ENCODE peak calls at places on chromosomes 12 and 14, in four cellular contexts. One of them, this sample, is unnamed.

GRCh38 chr12:53345486-53346195 is 9.5 kb upstream of the SP7 start:
- DNase-seq in HL-60: no peak
- DNase-seq in K562: no peak
- DNase-seq in GM12878: no peak
- DNase-seq in this sample: no peak

GRCh38 chr14:68191567-68192321 is 372.2 kb downstream of the RAD51B start:
- DNase-seq in K562: no peak
- DNase-seq in HL-60: no peak
- DNase-seq in GM12878: no peak
- DNase-seq in this sample: no peak

GRCh38 chr14:22664261-22664660 is 20.1 kb upstream of the OR6J1 start:
- DNase-seq in K562: no peak
- DNase-seq in HL-60: no peak
- DNase-seq in GM12878: no peak
- DNase-seq in this sample: no peak

GRCh38 chr12:105954891-105955607 is 183.7 kb downstream of the NUAK1 start:
- DNase-seq in K562: peak; percentile 80
- DNase-seq in HL-60: no peak
- DNase-seq in GM12878: no peak
- DNase-seq in this sample: no peak

GRCh38 chr12:14974633-14975032 is 1.8 kb downstream of the PDE6H start:
- DNase-seq in K562: no peak
- DNase-seq in GM12878: no peak
- DNase-seq in HL-60: no peak
- DNase-seq in this sample: no peak

GRCh38 chr12:115661103-115661502 is 616.4 kb downstream of the MED13L start:
- DNase-seq in HL-60: no peak
- DNase-seq in GM12878: no peak
- DNase-seq in K562: no peak
- DNase-seq in this sample: no peak

GRCh38 chr14:77186911-77187648 is 5.5 kb downstream of the TMEM63C start:
- DNase-seq in K562: no peak
- DNase-seq in HL-60: no peak
- DNase-seq in GM12878: no peak
- DNase-seq in this sample: no peak

GRCh38 chr12:105316931-105317330 is 13.6 kb upstream of the C12orf75 start:
- DNase-seq in GM12878: no peak
- DNase-seq in K562: no peak
- DNase-seq in HL-60: no peak
- DNase-seq in this sample: no peak

GRCh38 chr12:104199964-104200363 is 15.6 kb upstream of the TXNRD1 start:
- DNase-seq in GM12878: no peak
- DNase-seq in K562: no peak
- DNase-seq in HL-60: no peak
- DNase-seq in this sample: no peak

GRCh38 chr12:88383405-88383804 is 196.9 kb downstream of the KITLG start:
- DNase-seq in HL-60: no peak
- DNase-seq in K562: no peak
- DNase-seq in GM12878: no peak
- DNase-seq in this sample: no peak

GRCh38 chr12:108828774-108829173 is 28.6 kb downstream of the SSH1 start:
- DNase-seq in GM12878: no peak
- DNase-seq in HL-60: no peak
- DNase-seq in K562: no peak
- DNase-seq in this sample: no peak

GRCh38 chr14:68574906-68575305 is 218.0 kb downstream of the ZFP36L1 start:
- DNase-seq in GM12878: no peak
- DNase-seq in HL-60: no peak
- DNase-seq in K562: no peak
- DNase-seq in this sample: no peak

GRCh38 chr12:52523825-52524224 is 3.6 kb upstream of the KRT5 start:
- DNase-seq in HL-60: no peak
- DNase-seq in K562: no peak
- DNase-seq in GM12878: no peak
- DNase-seq in this sample: no peak

GRCh38 chr12:31749024-31749704 is 20.3 kb upstream of the AMN1 start:
- DNase-seq in K562: peak; percentile 95
- DNase-seq in HL-60: peak; percentile 100
- DNase-seq in GM12878: peak; percentile 99
- DNase-seq in this sample: peak; percentile 37

GRCh38 chr12:11785722-11786121 is 136.2 kb downstream of the ETV6 start:
- DNase-seq in HL-60: no peak
- DNase-seq in GM12878: no peak
- DNase-seq in K562: no peak
- DNase-seq in this sample: no peak

GRCh38 chr14:58882577-58883018 is 244.8 kb downstream of the DACT1 start:
- DNase-seq in GM12878: no peak
- DNase-seq in HL-60: no peak
- DNase-seq in K562: no peak
- DNase-seq in this sample: no peak

GRCh38 chr14:51869426-51870113 is 9.2 kb downstream of the GNG2 start:
- DNase-seq in HL-60: no peak
- DNase-seq in K562: no peak
- DNase-seq in GM12878: no peak
- DNase-seq in this sample: no peak

GRCh38 chr12:104063712-104064030 is 660 bp upstream of the HCFC2 start:
- DNase-seq in K562: no peak
- DNase-seq in HL-60: no peak
- DNase-seq in GM12878: peak; percentile 15
- DNase-seq in this sample: no peak

GRCh38 chr14:90820958-90821357 is 4.7 kb upstream of the TTC7B start:
- DNase-seq in GM12878: no peak
- DNase-seq in HL-60: peak; percentile 21
- DNase-seq in K562: no peak
- DNase-seq in this sample: peak; percentile 52

GRCh38 chr14:71049435-71050147 is 142.3 kb downstream of the PCNX1 start:
- DNase-seq in K562: no peak
- DNase-seq in HL-60: no peak
- DNase-seq in GM12878: no peak
- DNase-seq in this sample: no peak

GRCh38 chr14:99689266-99690236 is 5.5 kb downstream of the CYP46A1 start:
- DNase-seq in HL-60: no peak
- DNase-seq in K562: no peak
- DNase-seq in GM12878: no peak
- DNase-seq in this sample: no peak

GRCh38 chr14:99686557-99687283 is 2.6 kb downstream of the CYP46A1 start:
- DNase-seq in GM12878: no peak
- DNase-seq in K562: no peak
- DNase-seq in HL-60: no peak
- DNase-seq in this sample: no peak

GRCh38 chr14:99688210-99688581 is 4.1 kb downstream of the CYP46A1 start:
- DNase-seq in K562: no peak
- DNase-seq in GM12878: no peak
- DNase-seq in HL-60: no peak
- DNase-seq in this sample: no peak

GRCh38 chr14:99688629-99689028 is 4.5 kb downstream of the CYP46A1 start:
- DNase-seq in K562: no peak
- DNase-seq in GM12878: no peak
- DNase-seq in HL-60: no peak
- DNase-seq in this sample: no peak

DNA sequence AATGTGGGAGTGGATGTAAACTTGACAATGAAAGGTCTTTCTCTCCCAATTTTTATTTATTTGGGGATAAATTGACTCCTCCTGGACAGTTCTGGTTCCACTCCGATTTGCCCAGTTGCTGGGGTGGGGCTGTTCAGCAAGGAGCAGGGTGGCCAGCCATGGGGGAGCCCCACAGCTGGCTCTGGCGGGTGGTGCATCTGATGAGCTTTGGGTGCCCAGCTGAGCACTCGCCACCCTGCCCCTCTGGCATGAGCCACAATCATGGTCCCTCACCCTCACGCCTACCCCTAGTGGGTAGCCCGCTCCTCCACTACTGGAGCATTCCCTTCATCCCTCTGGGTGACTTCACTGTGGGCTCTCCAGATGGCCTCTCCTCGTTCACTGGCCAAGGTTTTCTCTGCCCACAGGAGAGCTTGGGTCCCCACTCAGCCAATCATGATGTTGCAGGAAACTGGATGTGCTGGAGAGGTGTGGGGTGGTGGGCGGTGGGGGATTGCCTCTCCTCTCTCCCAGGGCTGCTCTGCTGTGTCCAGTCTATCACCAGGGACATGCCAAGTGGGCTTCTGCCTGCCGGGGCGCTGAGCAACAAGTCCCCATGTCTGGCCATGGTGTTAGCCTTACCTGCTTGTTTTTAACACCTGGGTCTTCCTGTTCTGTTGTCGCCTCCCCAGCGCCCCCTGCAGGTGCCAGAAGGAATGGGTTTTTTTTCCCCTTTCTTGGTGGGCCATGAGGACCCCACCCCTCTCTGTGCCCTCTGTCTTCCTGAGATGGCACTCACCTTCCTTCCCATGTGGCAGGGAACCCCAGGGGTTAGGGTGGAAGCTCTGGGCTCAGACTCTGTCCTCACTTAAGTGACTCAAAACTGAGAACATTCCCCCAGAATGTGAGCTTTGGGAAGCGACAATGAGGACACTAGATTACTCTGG is 3.4 kb downstream of the CYP46A1 start:
- DNase-seq in K562: peak; percentile 18
- DNase-seq in GM12878: no peak
- DNase-seq in HL-60: no peak
- DNase-seq in this sample: no peak
- TF ChIP-seq SPI1 in K562: no peak
- TF ChIP-seq SPI1 in GM12878: no peak
- TF ChIP-seq SPI1 in HL-60: no peak
- TF ChIP-seq SPI1 in this sample: no peak

GRCh38 chr12:94147991-94148840 is at the start of gene PLXNC1:
- DNase-seq in GM12878: no peak
- DNase-seq in K562: no peak
- DNase-seq in HL-60: no peak
- DNase-seq in this sample: peak; percentile 76
- TF ChIP-seq SPI1 in GM12878: no peak
- TF ChIP-seq SPI1 in K562: no peak
- TF ChIP-seq SPI1 in HL-60: no peak
- TF ChIP-seq SPI1 in this sample: no peak

DNA sequence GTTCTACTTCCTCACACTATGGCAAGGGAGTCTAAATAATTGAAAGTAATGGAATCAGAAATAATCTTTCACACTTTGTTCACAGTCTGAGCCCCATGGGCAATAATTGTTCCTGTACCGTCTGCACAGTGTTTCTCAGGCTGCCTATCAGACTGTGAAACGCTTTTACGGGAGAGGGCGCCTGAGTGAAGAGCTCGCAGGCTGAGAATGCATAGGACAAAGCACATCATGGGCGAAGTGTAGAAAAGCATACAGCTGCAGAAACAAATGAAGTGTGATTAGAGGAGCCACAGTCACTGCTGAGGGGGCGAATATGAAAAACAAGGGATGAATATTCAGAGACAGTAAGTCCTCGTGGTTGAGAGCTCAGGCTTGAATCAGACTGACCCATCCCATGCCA is 438.3 kb upstream of the DCN start:
- DNase-seq in K562: peak; percentile 22
- DNase-seq in GM12878: no peak
- DNase-seq in HL-60: no peak
- DNase-seq in this sample: no peak
- TF ChIP-seq SPI1 in K562: no peak
- TF ChIP-seq SPI1 in GM12878: no peak
- TF ChIP-seq SPI1 in HL-60: no peak
- TF ChIP-seq SPI1 in this sample: no peak

GRCh38 chr14:101518611-101519048 is 42.7 kb upstream of the DIO3 start:
- DNase-seq in K562: no peak
- DNase-seq in HL-60: no peak
- DNase-seq in GM12878: no peak
- DNase-seq in this sample: no peak
- TF ChIP-seq SPI1 in K562: no peak
- TF ChIP-seq SPI1 in HL-60: no peak
- TF ChIP-seq SPI1 in GM12878: no peak
- TF ChIP-seq SPI1 in this sample: no peak